ENCODE peak calls at places on chromosomes 5 and 9, in five cellular contexts. K is breast epithelium, D is MG63, W is WERI-Rb-1, P is left ventricle myocardium inferior. O is an unnamed sample.

GRCh38 chr9:13020141-13020540 is 245.3 kb downstream of the LURAP1L start:
- DNase-seq in K (no peak), D (no peak), W (no peak), P (no peak), O (no peak)

GRCh38 chr9:99621040-99621439 is 200.6 kb upstream of the NR4A3 start:
- DNase-seq in K (no peak), D (no peak), W (no peak), P (no peak), O (no peak)

GRCh38 chr5:27125856-27126255 is 87.5 kb upstream of the CDH9 start:
- DNase-seq in K (no peak), D (no peak), W (no peak), P (no peak), O (no peak)

GRCh38 chr5:108650997-108651396 is 96.7 kb upstream of the FER start:
- DNase-seq in K (no peak), D (no peak), W (no peak), P (no peak), O (no peak)

GRCh38 chr9:73683862-73684591 is 532.4 kb downstream of the ANXA1 start:
- DNase-seq in K (no peak), D (no peak), W (peak; percentile 30), P (no peak), O (no peak)

GRCh38 chr9:21078702-21079101 is 960 bp upstream of the IFNB1 start:
- DNase-seq in K (no peak), D (no peak), W (no peak), P (no peak), O (no peak)

GRCh38 chr5:34001231-34001935 is 6.5 kb downstream of the AMACR start:
- DNase-seq in K (no peak), D (no peak), W (peak; percentile 20), P (no peak), O (no peak)

GRCh38 chr5:121873409-121873808 is 21.7 kb downstream of the FTMT start:
- DNase-seq in K (no peak), D (no peak), W (no peak), P (no peak), O (no peak)

GRCh38 chr5:4182144-4182543 is 586.5 kb downstream of the IRX1 start:
- DNase-seq in K (no peak), D (no peak), W (no peak), P (no peak), O (no peak)

GRCh38 chr9:4905135-4905490 is 80.0 kb upstream of the JAK2 start:
- DNase-seq in K (no peak), D (no peak), W (no peak), P (no peak), O (no peak)

GRCh38 chr9:4417578-4418325 is 72.5 kb upstream of the SLC1A1 start:
- DNase-seq in K (no peak), D (no peak), W (no peak), P (no peak), O (no peak)

GRCh38 chr9:127336708-127337352 is 60.1 kb upstream of the SLC2A8 start:
- DNase-seq in K (peak; percentile 78), D (peak; percentile 81), W (no peak), P (peak; percentile 79), O (peak; percentile 92)

GRCh38 chr5:4563400-4563799 is 576.7 kb upstream of the ADAMTS16 start:
- DNase-seq in K (no peak), D (peak; percentile 22), W (peak; percentile 61), P (no peak), O (no peak)

GRCh38 chr5:82275267-82275664 is 2.9 kb downstream of the RPS23 start:
- DNase-seq in K (no peak), D (no peak), W (no peak), P (no peak), O (no peak)

GRCh38 chr5:68730220-68731010 is 363.4 kb upstream of the SLC30A5 start:
- DNase-seq in K (no peak), D (peak; percentile 55), W (peak; percentile 25), P (peak; percentile 18), O (peak; percentile 38)

GRCh38 chr5:56490971-56491468 is 257.9 kb upstream of the ANKRD55 start:
- DNase-seq in K (no peak), D (no peak), W (peak; percentile 64), P (no peak), O (no peak)

GRCh38 chr5:129609710-129610109 is 138.2 kb upstream of the MINAR2 start:
- DNase-seq in K (no peak), D (no peak), W (no peak), P (no peak), O (no peak)

GRCh38 chr5:31380049-31380448 is 151.8 kb downstream of the DROSHA start:
- DNase-seq in K (no peak), D (no peak), W (no peak), P (no peak), O (no peak)

GRCh38 chr9:19788152-19788551 is 685 bp downstream of the SLC24A2 start:
- DNase-seq in K (no peak), D (no peak), W (peak; percentile 86), P (no peak), O (no peak)

GRCh38 chr9:78298046-78298511 is 1.2 kb downstream of the PSAT1 start:
- DNase-seq in K (no peak), D (peak; percentile 19), W (no peak), P (no peak), O (no peak)

GRCh38 chr9:92954078-92954861 is 6.9 kb downstream of the FGD3 start:
- DNase-seq in K (peak; percentile 51), D (peak; percentile 20), W (no peak), P (peak; percentile 52), O (no peak)

GRCh38 chr5:2748841-2749513 is 2.5 kb downstream of the IRX2 start:
- DNase-seq in K (no peak), D (no peak), W (peak; percentile 13), P (no peak), O (no peak)

GRCh38 chr5:62431735-62432617 is 19.4 kb downstream of the IPO11 start:
- DNase-seq in K (no peak), D (no peak), W (no peak), P (no peak), O (no peak)

GRCh38 chr5:34709861-34710673 is 53.9 kb downstream of the RAI14 start:
- DNase-seq in K (no peak), D (no peak), W (no peak), P (no peak), O (no peak)

GRCh38 chr5:97044057-97044456 is 98.4 kb downstream of the LIX1 start:
- DNase-seq in K (no peak), D (peak; percentile 33), W (peak; percentile 14), P (peak; percentile 17), O (no peak)
- H3K27me3 ChIP-seq in K (no peaks in the 10 kb centered on the region), D (peaks cover 10% of the 10 kb centered on the region), W (no peaks in the 10 kb centered on the region), P (no peaks in the 10 kb centered on the region), O (no peaks in the 10 kb centered on the region)

GRCh38 chr5:107461770-107462169 is 209.0 kb downstream of the EFNA5 start:
- DNase-seq in K (no peak), D (no peak), W (no peak), P (no peak), O (no peak)
- H3K27me3 ChIP-seq in K (no peaks in the 10 kb centered on the region), D (no peaks in the 10 kb centered on the region), W (no peaks in the 10 kb centered on the region), P (no peaks in the 10 kb centered on the region), O (no peaks in the 10 kb centered on the region)

DNA sequence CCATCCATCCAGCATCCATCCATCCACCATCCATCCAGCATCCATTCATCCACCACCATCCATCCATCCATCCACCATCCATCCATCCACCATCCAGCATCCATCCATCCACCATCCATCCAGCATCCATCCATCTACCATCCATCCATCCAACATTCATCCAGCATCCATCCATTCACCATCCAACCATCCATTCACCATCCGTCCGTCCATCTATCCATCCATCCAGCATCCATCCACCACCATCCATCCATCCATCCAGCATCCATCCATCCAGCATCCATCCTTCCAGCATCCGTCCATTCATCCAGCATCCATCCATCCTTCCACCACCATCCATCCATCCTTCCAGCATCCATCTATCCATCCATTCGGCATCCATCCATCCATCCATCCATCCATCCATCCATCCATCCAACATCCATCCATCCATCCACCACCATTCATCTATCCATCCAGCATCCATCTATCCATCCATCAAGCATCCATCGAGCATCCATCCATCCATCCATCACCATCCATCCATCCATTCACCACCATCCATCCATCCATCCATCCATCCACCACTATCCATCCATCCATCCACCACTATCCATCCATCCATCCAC is 32.4 kb upstream of the WDR5 start:
- DNase-seq in K (no peak), D (no peak), W (no peak), P (no peak), O (no peak)
- H3K27me3 ChIP-seq in K (no peaks in the 10 kb centered on the region), D (peaks cover 11% of the 10 kb centered on the region), W (no peaks in the 10 kb centered on the region), P (peaks cover 60% of the 10 kb centered on the region), O (peaks cover 29% of the 10 kb centered on the region)

DNA sequence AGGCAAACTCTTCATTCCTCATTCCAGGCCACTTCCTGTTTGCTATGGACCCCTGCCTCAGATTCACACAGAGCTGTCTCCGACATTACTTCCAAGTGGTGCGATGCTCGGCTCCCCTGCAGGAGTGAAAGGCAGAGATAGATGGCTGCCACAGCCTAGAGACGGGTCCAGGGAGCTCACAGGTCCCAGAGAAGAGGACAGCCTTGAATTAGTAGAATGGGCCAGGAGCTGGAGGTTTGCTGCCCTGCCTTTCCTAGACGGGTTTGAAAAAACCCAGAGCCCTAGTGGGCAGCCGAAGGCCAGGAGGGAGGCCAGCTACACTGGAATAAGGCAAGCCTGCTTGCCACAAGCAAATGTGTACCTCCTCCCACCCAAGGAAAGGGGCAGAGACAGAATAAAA is 1.8 kb downstream of the ANKRD34B start:
- DNase-seq in K (no peak), D (no peak), W (no peak), P (no peak), O (no peak)
- H3K27me3 ChIP-seq in K (no peaks in the 10 kb centered on the region), D (peaks cover 32% of the 10 kb centered on the region), W (peaks cover 30% of the 10 kb centered on the region), P (peaks cover 98% of the 10 kb centered on the region), O (no peaks in the 10 kb centered on the region)

DNA sequence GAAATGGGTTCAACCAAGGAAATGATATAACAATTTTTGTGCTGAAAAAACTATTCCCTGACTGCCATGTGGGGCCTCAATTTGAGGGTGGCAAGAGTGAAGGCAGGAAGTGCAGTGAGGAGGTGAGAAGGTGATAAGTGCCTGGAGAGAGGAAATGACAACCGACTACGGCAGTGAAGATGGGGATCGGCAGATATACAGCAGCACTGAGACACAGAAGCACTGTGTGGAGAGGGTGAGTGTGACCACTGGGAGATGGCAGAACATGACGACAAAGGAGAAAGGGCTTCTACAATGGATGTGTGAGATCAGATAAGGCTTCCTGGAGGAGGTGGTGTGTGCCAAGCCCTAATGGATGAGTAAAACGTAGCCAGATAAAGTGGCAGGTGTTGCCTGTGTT is 271.8 kb downstream of the TRIM32 start:
- DNase-seq in K (no peak), D (no peak), W (no peak), P (no peak), O (no peak)
- H3K27me3 ChIP-seq in K (no peaks in the 10 kb centered on the region), D (no peaks in the 10 kb centered on the region), W (no peaks in the 10 kb centered on the region), P (peaks cover 9% of the 10 kb centered on the region), O (no peaks in the 10 kb centered on the region)

DNA sequence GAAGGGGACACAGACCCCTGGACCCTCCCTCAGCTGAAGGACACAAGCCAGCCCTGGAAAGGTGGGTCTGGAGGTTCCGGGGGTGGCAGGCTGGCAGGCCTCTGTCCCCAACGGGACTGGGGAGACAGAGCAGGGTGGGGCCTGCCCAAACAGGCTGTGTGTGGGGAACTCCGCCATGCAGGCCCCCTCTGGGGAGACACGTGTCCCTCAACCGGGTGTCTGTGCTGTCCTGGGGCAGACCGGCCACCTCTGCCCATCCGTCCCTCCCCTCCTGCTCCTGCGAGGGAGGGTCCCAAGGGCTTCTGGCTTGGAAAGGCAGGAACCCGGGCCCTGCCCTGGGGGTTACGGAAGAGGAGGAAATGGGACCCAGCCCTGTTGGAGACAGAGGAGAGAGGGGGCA is 1.4 kb downstream of the SLC34A3 start:
- DNase-seq in K (no peak), D (no peak), W (no peak), P (no peak), O (no peak)
- H3K27me3 ChIP-seq in K (peaks cover 27% of the 10 kb centered on the region), D (no peaks in the 10 kb centered on the region), W (no peaks in the 10 kb centered on the region), P (peaks cover 79% of the 10 kb centered on the region), O (no peaks in the 10 kb centered on the region)

O was measured in tibial artery.